ENCODE peak calls at places on chromosomes 11 and 22, in ten cellular contexts. C is HCT116, G is esophagus muscularis mucosa, K is sigmoid colon, R is SK-N-SH, Z is HepG2, J is spleen, A is breast epithelium, S is K562, W is suprapubic skin. P is an unnamed sample.

GRCh38 chr11:88689548-88690240 is 352.2 kb upstream of the CTSC start:
- DNase-seq in C (no peak), G (no peak), K (no peak), R (no peak), Z (no peak), J (no peak), A (no peak), S (no peak), W (no peak), P (no peak)

GRCh38 chr11:76626921-76627391 is 43.6 kb downstream of the LRRC32 start:
- DNase-seq in C (no peak), G (no peak), K (peak; percentile 52), R (no peak), Z (no peak), J (no peak), A (no peak), S (no peak), W (no peak), P (no peak)

GRCh38 chr11:33461726-33462125 is 204.5 kb downstream of the HIPK3 start:
- DNase-seq in C (no peak), G (no peak), K (no peak), R (no peak), Z (no peak), J (no peak), A (no peak), S (no peak), W (no peak), P (no peak)

GRCh38 chr11:110501428-110501827 is 71.7 kb downstream of the FDX1 start:
- DNase-seq in C (no peak), G (peak; percentile 72), K (no peak), R (no peak), Z (no peak), J (no peak), A (no peak), S (no peak), W (no peak), P (no peak)

GRCh38 chr11:12556788-12557384 is 117.3 kb upstream of the TEAD1 start:
- DNase-seq in C (peak; percentile 12), G (peak; percentile 93), K (peak; percentile 89), R (no peak), Z (peak; percentile 39), J (no peak), A (peak; percentile 65), S (no peak), W (peak; percentile 79), P (peak; percentile 5)

GRCh38 chr11:95556011-95556341 is 233.6 kb downstream of the FAM76B start:
- DNase-seq in C (no peak), G (no peak), K (no peak), R (no peak), Z (no peak), J (no peak), A (no peak), S (no peak), W (no peak), P (no peak)

GRCh38 chr22:24232124-24232523 is 12.8 kb downstream of the GGT5 start:
- DNase-seq in C (no peak), G (no peak), K (no peak), R (peak; percentile 14), Z (no peak), J (no peak), A (no peak), S (no peak), W (no peak), P (no peak)

GRCh38 chr11:128862913-128863660 is 4.0 kb downstream of the KCNJ1 start:
- DNase-seq in C (no peak), G (no peak), K (no peak), R (no peak), Z (no peak), J (no peak), A (no peak), S (no peak), W (no peak), P (no peak)

DNA sequence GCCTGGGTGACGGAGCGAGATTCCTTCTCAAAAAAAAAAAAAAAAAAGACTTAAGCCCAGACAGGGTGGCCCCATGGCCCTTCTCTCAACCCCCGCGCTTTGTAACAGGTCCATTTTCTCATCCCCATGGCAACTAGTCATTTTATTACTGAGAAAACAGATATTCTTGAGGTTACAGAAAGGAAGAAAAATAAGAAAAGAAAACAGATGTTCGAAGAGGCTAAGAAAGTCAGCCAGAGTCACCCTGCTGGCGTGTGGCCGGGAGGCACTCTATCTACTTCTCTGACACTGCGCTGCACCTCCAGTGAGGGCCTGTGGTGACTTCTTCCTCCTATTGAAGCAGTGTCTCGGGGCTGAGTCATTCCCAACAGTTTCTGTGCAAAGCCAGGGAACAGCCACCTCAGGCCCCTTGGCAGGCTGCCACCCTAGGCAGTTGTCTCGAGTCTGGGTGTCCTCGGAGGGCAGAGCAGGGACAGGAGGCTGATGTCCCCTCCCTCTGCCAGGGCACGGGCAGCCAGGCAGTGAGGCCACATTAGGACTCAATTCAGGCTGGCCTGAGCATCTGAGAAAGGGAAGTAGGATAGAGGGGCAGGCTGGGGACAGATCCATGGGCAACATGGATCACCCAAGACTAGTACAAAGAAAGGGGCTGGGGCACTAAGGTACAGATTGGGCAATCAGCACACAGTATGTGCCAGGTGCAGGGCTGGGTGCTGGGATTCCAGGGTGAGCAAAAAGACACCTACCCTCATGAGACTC is 16.4 kb upstream of the SYVN1 start:
- DNase-seq in C (peak; percentile 90), G (peak; percentile 93), K (peak; percentile 90), R (peak; percentile 82), Z (peak; percentile 40), J (peak; percentile 82), A (peak; percentile 97), S (peak; percentile 84), W (peak; percentile 86), P (no peak)
- TF ChIP-seq POLR2AphosphoS5 in C (peak; percentile 87), G (no peak), K (no peak), R (peak; percentile 17), Z (no peak), J (peak; percentile 40), A (peak; percentile 68), S (peak; percentile 30), W (no peak), P (no peak)

GRCh38 chr11:46766656-46767055 is 47.6 kb downstream of the F2 start:
- DNase-seq in C (no peak), G (no peak), K (no peak), R (no peak), Z (no peak), J (no peak), A (no peak), S (no peak), W (no peak), P (no peak)

DNA sequence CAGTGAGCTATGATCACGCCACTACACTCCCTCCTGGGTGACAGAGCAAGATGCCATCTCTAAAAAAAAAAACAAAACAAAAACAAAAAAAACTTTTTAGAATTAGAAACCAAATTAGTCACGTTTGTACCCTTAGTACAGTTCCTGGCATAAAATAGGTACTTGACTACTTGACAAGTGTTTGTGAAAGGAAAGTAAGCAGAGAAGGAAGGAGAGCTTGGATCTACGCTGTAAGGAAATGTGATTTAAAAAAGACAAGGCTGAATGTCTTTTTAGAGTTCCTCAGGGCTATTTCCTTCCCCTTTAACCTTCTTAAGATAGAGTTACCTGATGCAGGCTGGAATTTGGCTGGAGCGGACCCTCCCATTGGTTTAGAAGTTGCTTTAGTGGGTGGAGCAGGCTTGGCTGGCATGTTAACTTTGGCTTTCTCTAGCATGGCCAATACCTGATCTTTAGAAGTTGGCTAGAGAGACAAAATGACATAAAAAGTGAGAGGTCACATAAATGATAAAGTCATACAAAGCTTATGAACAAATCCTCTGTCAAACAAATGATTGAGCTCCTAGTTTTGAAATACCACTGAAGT is 50.7 kb downstream of the F2 start:
- DNase-seq in C (no peak), G (no peak), K (no peak), R (no peak), Z (no peak), J (no peak), A (no peak), S (no peak), W (no peak), P (no peak)
- TF ChIP-seq POLR2AphosphoS5 in C (no peak), G (no peak), K (no peak), R (no peak), Z (no peak), J (no peak), A (no peak), S (no peak), W (no peak), P (no peak)

GRCh38 chr22:31896472-31896871 is 47.9 kb upstream of the YWHAH start:
- DNase-seq in C (no peak), G (no peak), K (no peak), R (no peak), Z (no peak), J (no peak), A (no peak), S (peak; percentile 77), W (no peak), P (no peak)

GRCh38 chr22:31895317-31896133 is 48.8 kb upstream of the YWHAH start:
- DNase-seq in C (no peak), G (no peak), K (no peak), R (no peak), Z (no peak), J (peak; percentile 1), A (no peak), S (peak; percentile 86), W (no peak), P (no peak)

GRCh38 chr22:31891366-31892079 is 52.8 kb upstream of the YWHAH start:
- DNase-seq in C (no peak), G (no peak), K (no peak), R (peak; percentile 59), Z (no peak), J (no peak), A (no peak), S (peak; percentile 51), W (no peak), P (no peak)

GRCh38 chr22:31892080-31892433 is 52.3 kb upstream of the YWHAH start:
- DNase-seq in C (no peak), G (no peak), K (no peak), R (no peak), Z (no peak), J (no peak), A (no peak), S (no peak), W (no peak), P (no peak)

DNA sequence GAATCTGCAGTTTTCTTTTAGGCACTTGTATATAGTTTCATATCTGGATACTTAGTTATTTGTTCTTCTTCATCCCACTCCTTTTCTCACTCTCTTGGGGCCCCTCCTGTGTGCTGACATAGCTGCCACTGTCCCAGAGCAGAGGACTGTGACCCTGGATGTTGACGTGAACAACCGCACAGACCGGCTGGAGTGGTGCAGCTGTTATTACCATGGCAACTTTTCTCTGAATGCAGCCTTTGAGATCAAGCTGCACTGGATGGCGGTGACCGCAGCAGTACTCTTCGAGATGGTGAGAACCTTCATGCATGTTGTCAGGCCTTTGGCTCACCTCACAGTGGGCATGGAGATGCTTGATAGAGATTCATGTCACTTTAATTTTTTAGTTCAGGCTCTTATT is 50.9 kb upstream of the YWHAH start:
- DNase-seq in C (no peak), G (no peak), K (no peak), R (no peak), Z (peak; percentile 23), J (peak; percentile 13), A (no peak), S (no peak), W (no peak), P (no peak)
- TF ChIP-seq POLR2AphosphoS5 in C (no peak), G (no peak), K (no peak), R (no peak), Z (no peak), J (no peak), A (no peak), S (no peak), W (no peak), P (no peak)

DNA sequence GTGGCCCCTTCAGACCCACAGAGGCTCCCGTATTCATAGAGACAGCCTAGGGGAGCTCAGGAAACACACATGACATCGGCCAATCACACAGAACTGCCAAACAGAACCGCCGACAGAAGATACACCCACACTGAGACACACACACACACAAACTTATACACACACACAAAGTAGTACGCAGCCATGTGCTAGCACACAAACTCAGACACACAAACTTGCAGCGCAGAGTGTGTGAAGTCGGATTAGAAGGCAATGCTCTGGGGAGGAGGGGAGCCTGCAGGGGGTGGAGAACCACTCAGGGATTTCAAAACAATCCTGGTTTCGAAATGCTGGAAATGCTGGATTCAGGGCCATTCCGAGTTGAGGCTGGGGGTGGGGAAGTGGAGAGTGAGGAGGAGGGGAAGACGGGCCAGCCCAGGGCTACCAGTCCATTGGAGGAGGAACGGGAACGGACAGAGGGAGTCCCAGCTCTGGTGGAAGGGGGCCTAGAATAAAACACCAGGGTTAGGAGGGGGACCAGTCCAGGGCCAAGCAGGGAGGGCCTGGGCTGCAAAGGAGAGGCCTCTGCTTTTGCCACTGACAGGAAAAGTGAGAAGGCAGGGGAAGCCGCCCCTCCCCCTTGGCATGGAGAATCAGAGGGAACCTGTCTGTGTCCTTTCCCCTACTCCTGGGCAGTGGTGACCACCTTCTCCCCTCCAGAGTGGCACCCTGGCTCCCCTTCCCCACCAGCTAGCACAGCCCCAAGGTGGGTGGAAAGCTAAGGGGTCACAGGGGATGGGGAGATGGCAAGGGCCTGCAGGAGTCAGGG is 4.4 kb downstream of the BCL9L start:
- DNase-seq in C (no peak), G (peak; percentile 96), K (peak; percentile 93), R (peak; percentile 30), Z (peak; percentile 94), J (peak; percentile 76), A (no peak), S (no peak), W (peak; percentile 88), P (no peak)
- TF ChIP-seq POLR2AphosphoS5 in C (no peak), G (no peak), K (no peak), R (no peak), Z (peak; percentile 59), J (peak; percentile 1), A (peak; percentile 54), S (no peak), W (no peak), P (no peak)

P was measured in SK-N-MC.